ENCODE peak calls at places on chromosomes 7 and 10, in six cellular contexts. D, Q, X, H, U and T are unnamed samples.

GRCh38 chr7:23334482-23335056 is 35.4 kb downstream of the MALSU1 start:
- DNase-seq in Q (no peak), D (peak; percentile 100), X (no peak), U (no peak), H (no peak), T (peak; percentile 93)

GRCh38 chr10:30027057-30028005 is 32.1 kb downstream of the JCAD start:
- DNase-seq in X (peak; percentile 88), Q (no peak), U (peak; percentile 69), D (no peak), H (peak; percentile 99), T (no peak)

GRCh38 chr10:36703179-36703578 is 422.2 kb upstream of the ANKRD30A start:
- DNase-seq in U (peak; percentile 31), D (no peak), X (no peak), H (no peak), Q (no peak), T (peak; percentile 7)

GRCh38 chr7:50304911-50305621 is 550 bp downstream of the IKZF1 start:
- DNase-seq in H (peak; percentile 58), Q (no peak), X (no peak), D (no peak), U (no peak), T (peak; percentile 2)

GRCh38 chr7:111029574-111030357 is 61.2 kb upstream of the LRRN3 start:
- DNase-seq in Q (no peak), X (no peak), D (peak; percentile 20), H (no peak), U (no peak), T (peak; percentile 38)

GRCh38 chr10:8444630-8445029 is 390.1 kb downstream of the GATA3 start:
- DNase-seq in Q (peak; percentile 43), D (no peak), H (peak; percentile 29), U (no peak), X (no peak), T (no peak)

GRCh38 chr10:113052076-113052830 is 102.2 kb downstream of the TCF7L2 start:
- DNase-seq in Q (no peak), X (no peak), U (no peak), H (no peak), D (peak; percentile 39), T (no peak)

GRCh38 chr10:86258488-86258887 is 108.1 kb downstream of the GRID1 start:
- DNase-seq in U (no peak), Q (no peak), H (no peak), D (no peak), X (no peak), T (no peak)

GRCh38 chr7:122305475-122306319 is 1.1 kb upstream of the FEZF1 start:
- DNase-seq in D (no peak), U (peak; percentile 21), Q (peak; percentile 58), H (no peak), X (no peak), T (no peak)

GRCh38 chr10:57202356-57202755 is 841.3 kb upstream of the ZWINT start:
- DNase-seq in Q (no peak), D (no peak), H (no peak), U (peak; percentile 80), X (no peak), T (no peak)

GRCh38 chr7:37719077-37719476 is 35.5 kb downstream of the GPR141 start:
- DNase-seq in U (no peak), H (no peak), Q (no peak), D (no peak), X (no peak), T (no peak)

GRCh38 chr7:431658-432111 is 88.0 kb downstream of the PDGFA start:
- DNase-seq in D (no peak), H (no peak), X (no peak), Q (peak; percentile 75), U (no peak), T (no peak)

GRCh38 chr10:130065251-130065650 is 45.4 kb downstream of the C10orf143 start:
- DNase-seq in X (no peak), Q (no peak), D (no peak), U (no peak), H (no peak), T (no peak)

GRCh38 chr7:158353606-158354570 is 233.7 kb downstream of the PTPRN2 start:
- DNase-seq in U (peak; percentile 47), Q (peak; percentile 53), X (peak; percentile 56), D (no peak), H (no peak), T (no peak)

GRCh38 chr7:24336461-24336860 is 52.5 kb downstream of the NPY start:
- DNase-seq in Q (no peak), U (no peak), D (no peak), X (no peak), H (no peak), T (no peak)

GRCh38 chr7:26620352-26620751 is 244.0 kb downstream of the SKAP2 start:
- DNase-seq in U (peak; percentile 71), H (no peak), Q (peak; percentile 35), D (peak; percentile 44), X (no peak), T (no peak)